ENCODE peak calls at places on chromosomes 1 and 21, in four cellular contexts. L is small intestine, R is aorta, H is cardiac muscle cell. Y is an unnamed sample.

GRCh38 chr1:111275780-111276433 is 14.7 kb upstream of the CHIA start:
- DNase-seq in L (no peak), R (no peak), H (no peak), Y (no peak)

GRCh38 chr21:42653492-42654061 is at the start of gene PDE9A:
- DNase-seq in L (peak; percentile 32), R (peak; percentile 52), H (no peak), Y (no peak)

GRCh38 chr1:192766009-192766625 is 42.7 kb upstream of the RGS2 start:
- DNase-seq in L (no peak), R (no peak), H (no peak), Y (no peak)

GRCh38 chr1:172041689-172042088 is 200.4 kb downstream of the DNM3 start:
- DNase-seq in L (peak; percentile 5), R (no peak), H (peak; percentile 51), Y (no peak)

GRCh38 chr1:195763146-195763906 is 844.9 kb downstream of the KCNT2 start:
- DNase-seq in L (no peak), R (no peak), H (no peak), Y (no peak)

GRCh38 chr1:92655197-92655801 is 129.6 kb downstream of the EVI5 start:
- DNase-seq in L (no peak), R (no peak), H (no peak), Y (no peak)

GRCh38 chr1:245687129-245687635 is 532.4 kb downstream of the KIF26B start:
- DNase-seq in L (no peak), R (no peak), H (no peak), Y (no peak)

GRCh38 chr1:100145116-100145515 is 12.2 kb downstream of the TRMT13 start:
- DNase-seq in L (no peak), R (no peak), H (no peak), Y (no peak)

GRCh38 chr1:51048021-51048420 is 54.0 kb upstream of the C1orf185 start:
- DNase-seq in L (no peak), R (no peak), H (no peak), Y (no peak)

GRCh38 chr1:234649432-234650081 is 39.6 kb upstream of the IRF2BP2 start:
- DNase-seq in L (no peak), R (no peak), H (no peak), Y (no peak)

GRCh38 chr1:25926731-25927496 is 20.7 kb upstream of the STMN1 start:
- DNase-seq in L (no peak), R (no peak), H (no peak), Y (no peak)

GRCh38 chr1:235107368-235108184 is 21.1 kb downstream of the TOMM20 start:
- DNase-seq in L (no peak), R (no peak), H (no peak), Y (no peak)

GRCh38 chr1:162302660-162303344 is 73.9 kb downstream of the SPATA46 start:
- DNase-seq in L (no peak), R (no peak), H (peak; percentile 43), Y (no peak)

GRCh38 chr21:32445101-32445500 is 32.6 kb downstream of the EVA1C start:
- DNase-seq in L (no peak), R (no peak), H (no peak), Y (no peak)

GRCh38 chr21:44299085-44299457 is 782 bp upstream of the PFKL start:
- DNase-seq in L (no peak), R (no peak), H (no peak), Y (no peak)

GRCh38 chr1:220249522-220249921 is 22.7 kb downstream of the RAB3GAP2 start:
- DNase-seq in L (no peak), R (no peak), H (no peak), Y (no peak)

GRCh38 chr1:160004427-160004826 is 27.4 kb downstream of the PIGM start:
- DNase-seq in L (peak; percentile 81), R (no peak), H (no peak), Y (no peak)

GRCh38 chr1:43962324-43962723 is 7.5 kb upstream of the DPH2 start:
- DNase-seq in L (no peak), R (no peak), H (no peak), Y (no peak)

GRCh38 chr1:3308053-3308452 is 146.4 kb upstream of the ARHGEF16 start:
- DNase-seq in L (no peak), R (no peak), H (no peak), Y (no peak)

DNA sequence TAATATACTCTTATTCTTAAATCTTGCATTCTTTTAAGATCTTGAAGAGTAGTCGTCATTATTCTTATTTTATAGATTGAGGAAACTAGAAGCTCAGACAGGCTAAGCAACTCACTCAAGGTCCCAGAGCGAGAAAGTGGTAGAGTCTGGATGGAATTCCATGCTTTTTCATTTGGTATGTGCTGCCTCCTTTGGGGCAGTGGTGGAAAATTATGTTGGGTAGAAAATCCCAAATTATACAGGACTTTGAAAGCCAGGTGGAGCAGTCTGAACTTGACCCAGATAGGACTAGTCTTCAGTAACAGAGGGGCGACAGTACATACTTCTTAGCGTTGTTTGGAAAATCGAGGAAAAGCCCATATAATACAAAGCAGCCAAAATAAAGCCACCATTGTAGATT is 205.6 kb downstream of the ATG4C start:
- DNase-seq in L (peak; percentile 53), R (no peak), H (no peak), Y (peak; percentile 18)
- H3K4me1 ChIP-seq in L (no peaks in the 10 kb centered on the region), R (no peaks in the 10 kb centered on the region), H (no peaks in the 10 kb centered on the region), Y (no peaks in the 10 kb centered on the region)

GRCh38 chr1:42784946-42785693 is at the start of gene TMEM269:
- DNase-seq in L (no peak), R (peak; percentile 57), H (peak; percentile 26), Y (no peak)
- H3K4me3 ChIP-seq in L (peak within 1 kb of the TSS; percentile 24), R (no peak within 1 kb of the TSS), H (no peak within 1 kb of the TSS), Y (no peak within 1 kb of the TSS)

DNA sequence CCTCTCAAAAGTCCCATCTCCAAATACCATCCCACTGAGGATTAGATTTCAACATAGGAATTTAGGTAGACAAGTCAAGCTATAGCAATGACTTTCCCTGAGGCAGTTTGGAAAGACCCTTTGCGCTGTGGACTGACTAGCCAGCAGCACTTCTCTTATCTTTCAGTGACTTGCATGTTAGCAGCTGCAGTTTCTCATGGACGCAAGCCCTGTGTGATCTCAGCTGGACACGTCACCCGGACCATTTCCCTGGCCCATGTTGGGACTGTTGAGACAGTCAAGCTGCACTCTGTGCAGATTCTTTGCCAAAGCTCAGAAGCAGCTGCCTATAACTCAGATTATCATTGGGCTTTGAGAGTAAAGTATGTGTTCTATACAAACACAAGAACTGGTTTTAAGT is 408.2 kb upstream of the USP24 start:
- DNase-seq in L (no peak), R (peak; percentile 73), H (peak; percentile 95), Y (no peak)
- H3K4me1 ChIP-seq in L (no peaks in the 10 kb centered on the region), R (no peaks in the 10 kb centered on the region), H (no peaks in the 10 kb centered on the region), Y (no peaks in the 10 kb centered on the region)

GRCh38 chr1:169528214-169529067 is 42.7 kb upstream of the SLC19A2 start:
- DNase-seq in L (no peak), R (no peak), H (no peak), Y (no peak)
- H3K4me3 ChIP-seq in L (no peak overlapping the region), R (no peak overlapping the region), H (no peak overlapping the region), Y (no peak overlapping the region)

GRCh38 chr1:212310383-212310782 is 25.2 kb downstream of the PPP2R5A start:
- DNase-seq in L (no peak), R (no peak), H (no peak), Y (no peak)

GRCh38 chr1:212302745-212303383 is 17.7 kb downstream of the PPP2R5A start:
- DNase-seq in L (no peak), R (no peak), H (peak; percentile 53), Y (no peak)

GRCh38 chr1:212301570-212301969 is 16.4 kb downstream of the PPP2R5A start:
- DNase-seq in L (no peak), R (no peak), H (no peak), Y (no peak)

GRCh38 chr1:212309967-212310366 is 24.8 kb downstream of the PPP2R5A start:
- DNase-seq in L (no peak), R (no peak), H (no peak), Y (no peak)

GRCh38 chr1:212305342-212305741 is 20.1 kb downstream of the PPP2R5A start:
- DNase-seq in L (no peak), R (no peak), H (no peak), Y (no peak)
- H3K4me1 ChIP-seq in L (no peaks in the 10 kb centered on the region), R (peaks cover 2% of the 10 kb centered on the region), H (peaks cover 11% of the 10 kb centered on the region), Y (no peaks in the 10 kb centered on the region)

GRCh38 chr1:152565115-152565514 is 1.5 kb downstream of the LCE3E start:
- DNase-seq in L (no peak), R (no peak), H (no peak), Y (no peak)

GRCh38 chr1:152565535-152566215 is 905 bp downstream of the LCE3E start:
- DNase-seq in L (no peak), R (no peak), H (no peak), Y (no peak)

DNA sequence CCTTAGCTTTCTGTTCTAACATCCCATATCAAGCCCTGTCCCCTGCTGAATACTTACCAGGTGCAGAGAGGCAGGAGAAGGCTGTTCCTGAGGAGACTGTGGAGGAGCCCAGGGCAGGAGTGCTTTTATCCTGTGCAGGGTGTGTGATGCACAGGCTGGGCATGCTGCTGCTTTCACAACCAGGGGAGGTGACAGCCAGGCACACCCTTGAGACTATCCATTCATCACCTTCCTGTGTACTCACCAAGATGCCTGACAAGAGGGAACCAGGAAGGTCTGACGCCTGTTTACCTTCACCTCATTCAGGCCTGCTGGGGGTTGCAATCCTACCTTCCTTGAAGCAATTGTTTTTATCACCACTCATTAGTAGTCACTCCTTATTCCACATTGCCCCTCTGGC is at the start of gene LCE3E:
- DNase-seq in L (no peak), R (no peak), H (no peak), Y (no peak)
- H3K4me3 ChIP-seq in L (no peak within 1 kb of the TSS), R (no peak within 1 kb of the TSS), H (no peak within 1 kb of the TSS), Y (no peak within 1 kb of the TSS)

GRCh38 chr1:228174482-228175315 is 9.1 kb downstream of the IBA57 start:
- DNase-seq in L (no peak), R (no peak), H (peak; percentile 7), Y (no peak)
- H3K4me1 ChIP-seq in L (no peaks in the 10 kb centered on the region), R (no peaks in the 10 kb centered on the region), H (no peaks in the 10 kb centered on the region), Y (peaks cover 6% of the 10 kb centered on the region)

GRCh38 chr1:1210726-1211540 is 3.0 kb downstream of the TNFRSF4 start:
- DNase-seq in L (no peak), R (peak; percentile 37), H (no peak), Y (no peak)

GRCh38 chr1:1213153-1213918 is 617 bp downstream of the TNFRSF4 start:
- DNase-seq in L (no peak), R (no peak), H (no peak), Y (no peak)

GRCh38 chr1:1212780-1213152 is 1.2 kb downstream of the TNFRSF4 start:
- DNase-seq in L (no peak), R (peak; percentile 62), H (peak; percentile 16), Y (no peak)

GRCh38 chr1:1213919-1214599 is at the start of gene TNFRSF4:
- DNase-seq in L (no peak), R (no peak), H (no peak), Y (no peak)

GRCh38 chr1:1211541-1212511 is 2.1 kb downstream of the TNFRSF4 start:
- DNase-seq in L (no peak), R (peak; percentile 42), H (no peak), Y (no peak)
- H3K4me3 ChIP-seq in L (no peak overlapping the region), R (no peak overlapping the region), H (no peak overlapping the region), Y (no peak overlapping the region)

Y was measured in iPS DF 6.9.